ENCODE peak calls at places on chromosomes 4 and X, in ten cellular contexts. U, F, W, Z, V, Y, I, E, X and R are unnamed samples.

GRCh38 chr4:42252315-42252714 is 99.9 kb upstream of the BEND4 start:
- DNase-seq in U (no peak), F (no peak), W (no peak), Z (no peak), V (no peak), Y (no peak), I (no peak), E (no peak), X (no peak), R (no peak)

GRCh38 chr4:67770422-67770821 is 16.2 kb upstream of the GNRHR start:
- DNase-seq in U (no peak), F (no peak), W (no peak), Z (no peak), V (peak), Y (no peak), I (no peak), E (no peak), X (no peak), R (no peak)

GRCh38 chr4:185088899-185089298 is 54.2 kb upstream of the SLC25A4 start:
- DNase-seq in U (no peak), F (no peak), W (no peak), Z (no peak), V (no peak), Y (no peak), I (no peak), E (no peak), X (no peak), R (no peak)

GRCh38 chrX:40928076-40928475 is 157.2 kb upstream of the USP9X start:
- DNase-seq in U (no peak), F (no peak), W (no peak), Z (no peak), V (no peak), Y (no peak), I (no peak), E (no peak), X (no peak), R (no peak)

GRCh38 chr4:8830056-8830455 is 41.6 kb downstream of the HMX1 start:
- DNase-seq in U (no peak), F (no peak), W (peak), Z (no peak), V (no peak), Y (no peak), I (no peak), E (no peak), X (no peak), R (no peak)

GRCh38 chr4:677431-678293 is 3.3 kb downstream of the MYL5 start:
- DNase-seq in U (no peak), F (no peak), W (no peak), Z (no peak), V (no peak), Y (no peak), I (no peak), E (no peak), X (no peak), R (no peak)

GRCh38 chr4:167622481-167623240 is 388.4 kb upstream of the SPOCK3 start:
- DNase-seq in U (peak), F (peak), W (peak), Z (no peak), V (peak), Y (peak), I (no peak), E (peak), X (peak), R (peak)

GRCh38 chrX:1336331-1337143 is at the start of gene IL3RA:
- DNase-seq in U (no peak), F (no peak), W (no peak), Z (no peak), V (no peak), Y (no peak), I (no peak), E (no peak), X (no peak), R (no peak)

GRCh38 chrX:56763556-56764152 is 34.6 kb downstream of the NBDY start:
- DNase-seq in U (peak), F (peak), W (peak), Z (peak), V (no peak), Y (peak), I (no peak), E (peak), X (no peak), R (no peak)

GRCh38 chrX:57083143-57083542 is 38.2 kb downstream of the SPIN2B start:
- DNase-seq in U (no peak), F (no peak), W (no peak), Z (no peak), V (no peak), Y (no peak), I (no peak), E (no peak), X (no peak), R (no peak)

GRCh38 chrX:19964017-19964710 is 26.7 kb downstream of the BCLAF3 start:
- DNase-seq in U (no peak), F (no peak), W (no peak), Z (no peak), V (no peak), Y (no peak), I (no peak), E (no peak), X (no peak), R (no peak)

GRCh38 chrX:133373366-133374079 is 41.8 kb downstream of the GPC4 start:
- DNase-seq in U (no peak), F (no peak), W (no peak), Z (no peak), V (no peak), Y (no peak), I (no peak), E (no peak), X (no peak), R (no peak)

GRCh38 chr4:144615182-144615581 is 30.8 kb upstream of the HHIP start:
- DNase-seq in U (peak), F (peak), W (no peak), Z (no peak), V (no peak), Y (no peak), I (no peak), E (no peak), X (no peak), R (no peak)

GRCh38 chr4:3719191-3719590 is 47.0 kb upstream of the ADRA2C start:
- DNase-seq in U (no peak), F (no peak), W (no peak), Z (no peak), V (no peak), Y (no peak), I (no peak), E (no peak), X (no peak), R (no peak)

GRCh38 chr4:98928131-98928504 is 815 bp downstream of the EIF4E start:
- DNase-seq in U (peak), F (peak), W (peak), Z (peak), V (peak), Y (peak), I (peak), E (peak), X (peak), R (peak)

GRCh38 chr4:41839945-41840854 is 91.7 kb upstream of the PHOX2B start:
- DNase-seq in U (no peak), F (no peak), W (no peak), Z (no peak), V (no peak), Y (no peak), I (no peak), E (no peak), X (no peak), R (no peak)

GRCh38 chr4:66169341-66169740 is 499.1 kb upstream of the EPHA5 start:
- DNase-seq in U (no peak), F (peak), W (peak), Z (no peak), V (no peak), Y (no peak), I (no peak), E (no peak), X (no peak), R (peak)

GRCh38 chr4:25783943-25784342 is 78.8 kb downstream of the SEL1L3 start:
- DNase-seq in U (no peak), F (no peak), W (no peak), Z (no peak), V (no peak), Y (no peak), I (no peak), E (no peak), X (no peak), R (no peak)